ENCODE peak calls at places on chromosomes 11 and 22, in eight cellular contexts. D is A549; P is endodermal cell; F is lower lobe of right lung; B is stimulated activated effector memory CD8-positive, alpha-beta T cell treated with anti-CD3 and anti-CD28 coated beads, Interleukin-12 subunit alpha, Interleukin-12 subunit beta, amount 100 ng/mL, for 72 hours; H is stimulated activated CD8-positive, alpha-beta memory T cell treated with anti-CD3 and anti-CD28 coated beads, Interleukin-12 subunit alpha, Interleukin-12 subunit beta, amount 100 ng/mL, for 4 hours; K is pulmonary artery endothelial cell; T is effector memory CD4-positive, alpha-beta T cell. G is an unnamed sample.

GRCh38 chr11:128244896-128245295 is 342.5 kb downstream of the ETS1 start:
- DNase-seq in D (no peak), P (no peak), F (no peak), B (no peak), H (no peak), K (no peak), T (no peak), G (no peak)

GRCh38 chr11:119739021-119739703 is 10.2 kb upstream of the NECTIN1 start:
- DNase-seq in D (no peak), P (no peak), F (no peak), B (no peak), H (no peak), K (no peak), T (no peak), G (no peak)

GRCh38 chr11:104254347-104254746 is 90.4 kb upstream of the PDGFD start:
- DNase-seq in D (peak; percentile 26), P (peak; percentile 93), F (no peak), B (peak; percentile 61), H (no peak), K (no peak), T (no peak), G (peak; percentile 9)

GRCh38 chr11:80816454-80816847 is 1375.6 kb upstream of the TENM4 start:
- DNase-seq in D (no peak), P (no peak), F (no peak), B (no peak), H (no peak), K (no peak), T (no peak), G (no peak)

GRCh38 chr11:76830639-76831312 is 29.9 kb upstream of the ACER3 start:
- DNase-seq in D (no peak), P (no peak), F (no peak), B (no peak), H (no peak), K (no peak), T (no peak), G (no peak)

GRCh38 chr11:66277475-66278391 is at the start of gene CNIH2:
- DNase-seq in D (no peak), P (peak; percentile 83), F (no peak), B (peak; percentile 66), H (no peak), K (no peak), T (peak; percentile 50), G (no peak)

GRCh38 chr11:127564803-127565202 is 564.2 kb upstream of the KIRREL3 start:
- DNase-seq in D (no peak), P (peak; percentile 45), F (no peak), B (no peak), H (no peak), K (no peak), T (no peak), G (peak; percentile 35)

GRCh38 chr11:64874308-64874707 is 4.1 kb downstream of the EHD1 start:
- DNase-seq in D (no peak), P (no peak), F (no peak), B (no peak), H (no peak), K (no peak), T (no peak), G (no peak)

GRCh38 chr11:29255401-29255800 is 761.4 kb downstream of the KCNA4 start:
- DNase-seq in D (no peak), P (no peak), F (no peak), B (no peak), H (no peak), K (no peak), T (no peak), G (no peak)

GRCh38 chr22:44363980-44364749 is 51.4 kb upstream of the SHISAL1 start:
- DNase-seq in D (no peak), P (peak; percentile 30), F (peak; percentile 30), B (no peak), H (no peak), K (no peak), T (no peak), G (no peak)

GRCh38 chr11:95596011-95596489 is 193.5 kb downstream of the FAM76B start:
- DNase-seq in D (no peak), P (no peak), F (no peak), B (no peak), H (no peak), K (no peak), T (no peak), G (peak; percentile 57)

GRCh38 chr22:49565516-49565855 is 262.2 kb downstream of the BRD1 start:
- DNase-seq in D (no peak), P (peak; percentile 10), F (no peak), B (no peak), H (no peak), K (no peak), T (no peak), G (no peak)

GRCh38 chr11:12278766-12279671 is 98.4 kb upstream of the PARVA start:
- DNase-seq in D (no peak), P (peak; percentile 24), F (no peak), B (no peak), H (no peak), K (no peak), T (no peak), G (no peak)

GRCh38 chr11:86672007-86672621 is at the start of gene ME3:
- DNase-seq in D (peak; percentile 76), P (peak; percentile 86), F (peak; percentile 87), B (peak; percentile 66), H (peak; percentile 6), K (no peak), T (peak; percentile 1), G (no peak)